ENCODE peak calls at places on chromosomes 6 and 20, in eight cellular contexts. W, P, X, C, M, F, J and S are unnamed samples.

GRCh38 chr20:19692685-19693119 is 65.4 kb upstream of the RIN2 start:
- DNase-seq in W (peak), P (no peak), X (peak), C (peak), M (peak), F (no peak), J (peak), S (peak)

GRCh38 chr20:64065062-64065972 is 2.3 kb downstream of the TCEA2 start:
- DNase-seq in W (no peak), P (no peak), X (no peak), C (no peak), M (no peak), F (no peak), J (no peak), S (no peak)

GRCh38 chr20:17083738-17084137 is 143.1 kb upstream of the PCSK2 start:
- DNase-seq in W (peak), P (no peak), X (no peak), C (no peak), M (peak), F (no peak), J (no peak), S (peak)

GRCh38 chr6:61909541-61909940 is 376.5 kb downstream of the KHDRBS2 start:
- DNase-seq in W (no peak), P (no peak), X (no peak), C (no peak), M (no peak), F (no peak), J (no peak), S (no peak)

GRCh38 chr6:86508230-86508629 is 429.1 kb upstream of the HTR1E start:
- DNase-seq in W (no peak), P (no peak), X (no peak), C (no peak), M (no peak), F (no peak), J (no peak), S (no peak)

GRCh38 chr6:83221886-83222479 is 28.8 kb downstream of the RWDD2A start:
- DNase-seq in W (no peak), P (no peak), X (no peak), C (peak), M (no peak), F (no peak), J (peak), S (peak)

GRCh38 chr6:118618676-118619377 is 32.6 kb downstream of the CEP85L start:
- DNase-seq in W (peak), P (peak), X (peak), C (peak), M (peak), F (no peak), J (peak), S (peak)

GRCh38 chr6:1917628-1918371 is 308.1 kb downstream of the FOXC1 start:
- DNase-seq in W (no peak), P (no peak), X (no peak), C (peak), M (no peak), F (peak), J (peak), S (peak)

GRCh38 chr6:36979343-36979742 is 6.7 kb downstream of the MTCH1 start:
- DNase-seq in W (no peak), P (peak), X (peak), C (no peak), M (no peak), F (no peak), J (peak), S (no peak)

GRCh38 chr20:24109537-24109936 is 121.0 kb upstream of the GGTLC1 start:
- DNase-seq in W (no peak), P (no peak), X (no peak), C (no peak), M (no peak), F (no peak), J (no peak), S (no peak)

GRCh38 chr20:24111858-24112257 is 123.3 kb upstream of the GGTLC1 start:
- DNase-seq in W (no peak), P (no peak), X (no peak), C (no peak), M (no peak), F (no peak), J (no peak), S (no peak)

GRCh38 chr20:24109008-24109407 is 120.4 kb upstream of the GGTLC1 start:
- DNase-seq in W (no peak), P (no peak), X (no peak), C (no peak), M (no peak), F (no peak), J (no peak), S (no peak)

GRCh38 chr20:24116611-24117010 is 128.0 kb upstream of the GGTLC1 start:
- DNase-seq in W (no peak), P (no peak), X (no peak), C (no peak), M (no peak), F (no peak), J (no peak), S (no peak)

DNA sequence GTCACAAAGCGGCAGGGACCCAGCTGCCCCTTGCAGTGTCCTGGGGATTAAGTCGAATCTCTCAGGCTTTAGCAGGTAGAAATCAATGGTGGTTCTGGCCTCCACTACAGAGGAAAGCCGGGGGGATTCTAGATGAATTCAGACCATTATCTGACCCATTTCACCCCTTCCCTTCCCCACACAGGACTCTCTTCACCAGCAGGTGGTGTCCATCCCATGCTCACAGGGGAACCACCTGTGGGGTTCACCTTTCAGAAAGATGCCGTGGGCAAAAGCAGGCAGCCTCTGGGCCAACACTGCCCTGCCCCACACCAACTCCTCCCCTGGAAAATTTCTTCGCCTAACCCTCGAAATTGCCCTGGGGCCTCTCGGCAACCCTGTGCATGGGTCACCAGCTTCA is 123.8 kb upstream of the GGTLC1 start:
- DNase-seq in W (no peak), P (no peak), X (no peak), C (no peak), M (no peak), F (no peak), J (no peak), S (no peak)
- TF ChIP-seq CTCF in W (no peak), P (peak), X (no peak), C (no peak), M (no peak), F (no peak), J (no peak), S (no peak)

DNA sequence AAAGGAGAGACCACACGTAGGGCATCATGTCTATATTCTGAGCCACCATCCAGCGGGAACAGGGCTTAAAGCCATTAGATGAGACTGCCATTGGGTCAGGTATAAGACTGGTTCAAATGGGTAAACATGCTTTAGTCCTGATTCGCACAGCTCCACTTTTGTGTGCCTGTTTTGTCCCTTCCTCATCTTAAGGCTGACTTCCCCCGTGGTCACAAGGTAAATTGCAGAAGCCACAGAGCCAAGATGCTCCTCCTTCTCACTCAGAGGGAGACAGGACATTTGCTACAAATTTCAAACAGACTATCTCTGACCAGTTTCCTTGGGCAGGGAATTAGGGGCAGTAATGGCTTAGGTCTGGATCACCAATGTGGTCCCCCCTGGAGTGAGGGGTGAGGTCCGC is 11.4 kb upstream of the IFNGR1 start:
- DNase-seq in W (no peak), P (no peak), X (no peak), C (no peak), M (no peak), F (no peak), J (no peak), S (no peak)
- TF ChIP-seq CTCF in W (no peak), P (no peak), X (no peak), C (no peak), M (no peak), F (no peak), J (no peak), S (no peak)

GRCh38 chr20:59940129-59940955 is at the start of the genes FAM217B and PPP1R3D:
- DNase-seq in W (peak), P (peak), X (peak), C (peak), M (peak), F (peak), J (peak), S (peak)
- TF ChIP-seq CTCF in W (peak), P (peak), X (peak), C (no peak), M (peak), F (peak), J (no peak), S (no peak)

GRCh38 chr20:60599381-60599780 is 641.2 kb downstream of the CDH26 start:
- DNase-seq in W (no peak), P (no peak), X (no peak), C (no peak), M (no peak), F (no peak), J (no peak), S (no peak)

GRCh38 chr20:60600036-60600435 is 641.8 kb downstream of the CDH26 start:
- DNase-seq in W (no peak), P (no peak), X (no peak), C (no peak), M (no peak), F (no peak), J (no peak), S (no peak)

GRCh38 chr20:60598528-60598927 is 640.3 kb downstream of the CDH26 start:
- DNase-seq in W (no peak), P (no peak), X (no peak), C (no peak), M (no peak), F (no peak), J (no peak), S (no peak)
- TF ChIP-seq CTCF in W (no peak), P (no peak), X (no peak), C (no peak), M (no peak), F (no peak), J (no peak), S (no peak)

GRCh38 chr20:48025661-48026060 is 240.4 kb upstream of the SULF2 start:
- DNase-seq in W (no peak), P (no peak), X (no peak), C (peak), M (no peak), F (no peak), J (peak), S (peak)

GRCh38 chr20:48026981-48027592 is 241.8 kb upstream of the SULF2 start:
- DNase-seq in W (no peak), P (no peak), X (no peak), C (no peak), M (no peak), F (no peak), J (no peak), S (no peak)

GRCh38 chr20:48019940-48020339 is 234.7 kb upstream of the SULF2 start:
- DNase-seq in W (no peak), P (no peak), X (peak), C (no peak), M (no peak), F (no peak), J (no peak), S (no peak)

GRCh38 chr20:48019496-48019895 is 234.2 kb upstream of the SULF2 start:
- DNase-seq in W (no peak), P (no peak), X (no peak), C (no peak), M (no peak), F (no peak), J (no peak), S (no peak)

DNA sequence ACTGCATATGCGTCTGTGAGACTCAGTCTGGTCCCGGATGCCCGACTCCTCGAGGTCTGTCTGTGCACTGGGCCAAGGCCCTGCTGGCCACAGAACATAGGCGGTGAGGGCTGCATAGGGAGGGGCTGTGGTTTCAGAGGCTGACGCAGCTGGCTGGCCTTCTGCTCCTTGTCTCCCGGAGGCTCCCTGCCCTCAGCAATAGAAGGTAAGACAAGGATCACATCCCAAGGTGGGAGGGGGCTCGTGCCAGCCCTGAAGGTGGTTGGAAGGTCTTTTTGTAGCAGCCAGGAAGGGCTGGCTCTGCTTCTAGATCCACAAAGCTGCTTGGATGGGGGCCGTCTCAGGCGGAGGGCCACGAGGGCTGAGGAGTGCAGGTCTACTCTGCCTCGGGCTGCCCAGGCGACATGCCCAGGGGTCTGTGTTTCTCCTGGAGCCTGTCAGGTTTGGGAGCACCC is 239.8 kb upstream of the SULF2 start:
- DNase-seq in W (no peak), P (no peak), X (no peak), C (peak), M (no peak), F (no peak), J (peak), S (peak)
- TF ChIP-seq CTCF in W (no peak), P (no peak), X (no peak), C (no peak), M (no peak), F (no peak), J (no peak), S (no peak)